ENCODE peak calls at places on chromosome 9, in six cellular contexts. L, G, P, U, A and B are unnamed samples. For H3K36me3 and H3K4me1, the result is how much of the 10 kb centered on the place peaks cover.

GRCh38 chr9:114958021-114958846 is 27.8 kb upstream of the TNFSF8 start:
- DNase-seq in L (no peak), G (peak), P (peak), U (peak), A (no peak), B (peak)

GRCh38 chr9:108844856-108845255 is 10.9 kb downstream of the ACTL7B start:
- DNase-seq in L (no peak), G (no peak), P (no peak), U (no peak), A (no peak), B (no peak)

GRCh38 chr9:109806506-109807115 is 26.6 kb downstream of the PALM2AKAP2 start:
- DNase-seq in L (no peak), G (no peak), P (no peak), U (no peak), A (no peak), B (no peak)

GRCh38 chr9:130714586-130715110 is 21.1 kb downstream of the EXOSC2 start:
- DNase-seq in L (no peak), G (no peak), P (no peak), U (no peak), A (no peak), B (no peak)

GRCh38 chr9:109558718-109559151 is 60.6 kb upstream of the PTPN3 start:
- DNase-seq in L (no peak), G (no peak), P (no peak), U (no peak), A (no peak), B (no peak)

GRCh38 chr9:81683214-81683613 is 6.1 kb downstream of the TLE1 start:
- DNase-seq in L (no peak), G (no peak), P (no peak), U (no peak), A (no peak), B (no peak)

GRCh38 chr9:110033869-110034268 is 174.1 kb downstream of the C9orf152 start:
- DNase-seq in L (no peak), G (no peak), P (no peak), U (no peak), A (no peak), B (no peak)

GRCh38 chr9:134437417-134438203 is 111.4 kb downstream of the RXRA start:
- DNase-seq in L (no peak), G (no peak), P (peak), U (no peak), A (peak), B (no peak)

GRCh38 chr9:6015278-6016157 is at the start of gene RANBP6:
- DNase-seq in L (peak), G (peak), P (peak), U (peak), A (peak), B (peak)

GRCh38 chr9:81877047-81877446 is 51.2 kb upstream of the SPATA31D4 start:
- DNase-seq in L (no peak), G (no peak), P (no peak), U (peak), A (no peak), B (no peak)

GRCh38 chr9:6328103-6328502 is at the start of gene TPD52L3:
- DNase-seq in L (no peak), G (no peak), P (no peak), U (no peak), A (no peak), B (no peak)

GRCh38 chr9:101087426-101087825 is 58.9 kb downstream of the PLPPR1 start:
- DNase-seq in L (no peak), G (no peak), P (no peak), U (no peak), A (no peak), B (no peak)

GRCh38 chr9:89853161-89853560 is 248.3 kb downstream of the GADD45G start:
- DNase-seq in L (no peak), G (no peak), P (no peak), U (no peak), A (no peak), B (no peak)

GRCh38 chr9:35107337-35108290 is 4.7 kb upstream of the STOML2 start:
- DNase-seq in L (no peak), G (no peak), P (no peak), U (no peak), A (no peak), B (no peak)

GRCh38 chr9:33249087-33249657 is 9.2 kb downstream of the SPINK4 start:
- DNase-seq in L (no peak), G (no peak), P (no peak), U (no peak), A (no peak), B (no peak)

GRCh38 chr9:37283730-37284235 is 138.7 kb upstream of the GRHPR start:
- DNase-seq in L (no peak), G (no peak), P (no peak), U (no peak), A (no peak), B (no peak)

GRCh38 chr9:90642570-90643539 is at the start of gene DIRAS2:
- DNase-seq in L (no peak), G (peak), P (peak), U (peak), A (peak), B (peak)

GRCh38 chr9:110444911-110445310 is 107.2 kb upstream of the TXNDC8 start:
- DNase-seq in L (no peak), G (no peak), P (no peak), U (no peak), A (no peak), B (no peak)

GRCh38 chr9:14170392-14170931 is 143.5 kb downstream of the NFIB start:
- DNase-seq in L (no peak), G (no peak), P (no peak), U (no peak), A (no peak), B (no peak)

GRCh38 chr9:114603183-114603582 is 7.9 kb upstream of the TMEM268 start:
- DNase-seq in L (no peak), G (no peak), P (no peak), U (no peak), A (no peak), B (no peak)

GRCh38 chr9:111108946-111109345 is 70.7 kb upstream of the LPAR1 start:
- DNase-seq in L (no peak), G (no peak), P (no peak), U (no peak), A (no peak), B (no peak)

GRCh38 chr9:88657893-88658292 is 122.9 kb downstream of the NXNL2 start:
- DNase-seq in L (no peak), G (no peak), P (no peak), U (no peak), A (no peak), B (no peak)

GRCh38 chr9:91307279-91307678 is 54.4 kb downstream of the AUH start:
- DNase-seq in L (no peak), G (no peak), P (no peak), U (no peak), A (no peak), B (no peak)

GRCh38 chr9:18228101-18228500 is 245.9 kb upstream of the ADAMTSL1 start:
- DNase-seq in L (no peak), G (no peak), P (no peak), U (no peak), A (no peak), B (no peak)

GRCh38 chr9:89461302-89461701 is 36.6 kb downstream of the SEMA4D start:
- DNase-seq in L (no peak), G (no peak), P (no peak), U (no peak), A (peak), B (no peak)

GRCh38 chr9:98576859-98577258 is 131.9 kb downstream of the GABBR2 start:
- DNase-seq in L (no peak), G (no peak), P (no peak), U (no peak), A (no peak), B (no peak)

GRCh38 chr9:129437626-129438323 is 183.1 kb downstream of the C9orf50 start:
- DNase-seq in L (no peak), G (peak), P (no peak), U (no peak), A (no peak), B (no peak)

GRCh38 chr9:117938896-117939295 is 234.7 kb downstream of the TLR4 start:
- DNase-seq in L (no peak), G (no peak), P (no peak), U (no peak), A (no peak), B (no peak)

GRCh38 chr9:71936066-71936465 is 24.6 kb downstream of the C9orf85 start:
- DNase-seq in L (no peak), G (no peak), P (no peak), U (no peak), A (no peak), B (no peak)

GRCh38 chr9:114272739-114273431 is 50.0 kb upstream of the ORM1 start:
- DNase-seq in L (no peak), G (no peak), P (peak), U (no peak), A (no peak), B (peak)

GRCh38 chr9:117120061-117120460 is 294.8 kb downstream of the ASTN2 start:
- DNase-seq in L (no peak), G (no peak), P (no peak), U (no peak), A (no peak), B (no peak)

GRCh38 chr9:68683433-68683832 is 21.6 kb upstream of the PIP5K1B start:
- DNase-seq in L (no peak), G (no peak), P (no peak), U (no peak), A (no peak), B (no peak)

GRCh38 chr9:116633444-116633843 is 53.7 kb upstream of the TRIM32 start:
- DNase-seq in L (no peak), G (peak), P (no peak), U (no peak), A (no peak), B (no peak)

GRCh38 chr9:8287501-8287900 is 487.9 kb upstream of the DMAC1 start:
- DNase-seq in L (no peak), G (no peak), P (no peak), U (no peak), A (no peak), B (no peak)
- H3K36me3 ChIP-seq in L (under half), G (under half), P (under half), U (under half), A (under half), B (under half)

DNA sequence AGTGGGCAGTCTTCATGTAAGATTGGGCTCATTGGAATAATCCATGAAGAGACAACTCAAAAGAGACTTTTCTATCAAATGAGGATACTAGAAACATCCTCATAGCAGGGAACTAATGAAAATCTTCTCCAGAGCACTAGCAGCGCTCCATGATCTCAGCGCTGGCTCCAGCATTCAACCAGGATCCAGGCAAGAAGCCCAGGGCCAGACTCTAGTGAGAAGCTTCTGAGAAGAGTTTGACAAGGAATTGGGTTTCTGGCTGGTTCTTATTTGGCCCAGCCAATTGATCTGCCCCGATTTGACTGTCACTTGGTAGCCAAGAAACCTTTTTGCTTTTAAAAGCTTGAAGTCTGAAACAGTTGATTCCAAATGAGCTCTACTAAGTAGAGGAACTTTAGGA is 60.1 kb downstream of the AOPEP start:
- DNase-seq in L (no peak), G (no peak), P (no peak), U (no peak), A (no peak), B (no peak)
- H3K4me1 ChIP-seq in L (under half), G (under half), P (under half), U (under half), A (under half), B (under half)

GRCh38 chr9:121345070-121345469 is 25.0 kb downstream of the STOM start:
- DNase-seq in L (no peak), G (no peak), P (no peak), U (no peak), A (no peak), B (no peak)
- H3K36me3 ChIP-seq in L (half or more), G (under half), P (half or more), U (under half), A (under half), B (half or more)

DNA sequence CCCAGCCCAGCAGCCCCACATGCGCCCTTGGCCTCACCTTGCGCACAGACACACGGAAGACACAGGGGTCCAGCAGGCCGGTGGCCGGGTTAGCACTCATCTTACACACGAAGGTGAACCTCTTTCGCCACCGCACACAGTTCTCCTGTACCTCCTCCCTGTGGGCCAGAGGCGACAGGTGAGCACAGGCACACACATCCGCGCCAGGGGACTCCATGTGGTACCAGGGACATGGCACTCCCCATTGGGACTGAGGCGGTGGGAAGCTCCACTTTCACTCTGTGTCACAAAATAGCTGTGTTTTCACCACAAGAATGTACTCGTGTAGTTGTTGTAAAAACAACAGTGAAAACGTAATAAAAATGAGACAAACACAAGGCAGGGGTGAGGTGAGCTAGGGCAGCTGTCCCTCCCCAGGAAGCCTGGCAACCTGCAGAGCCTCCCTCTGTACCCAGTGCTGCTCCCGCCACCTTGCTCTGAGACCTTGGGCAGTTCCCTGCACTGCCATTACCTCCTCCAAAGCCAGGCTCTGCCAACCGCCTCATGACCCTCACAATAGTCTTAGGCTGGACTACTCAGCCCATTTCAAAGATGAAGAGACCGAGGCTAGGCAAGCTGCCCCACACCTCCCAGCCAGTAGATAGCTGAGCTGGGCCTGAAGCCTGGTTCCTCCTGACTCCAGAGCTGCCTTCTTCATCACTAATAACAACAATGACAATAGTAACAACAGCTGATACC is 16.3 kb upstream of the DPM2 start:
- DNase-seq in L (no peak), G (no peak), P (no peak), U (no peak), A (no peak), B (no peak)
- H3K4me1 ChIP-seq in L (half or more), G (half or more), P (under half), U (half or more), A (under half), B (under half)

GRCh38 chr9:133406480-133407307 is 11.1 kb downstream of the REXO4 start:
- DNase-seq in L (peak), G (peak), P (peak), U (peak), A (peak), B (peak)
- H3K36me3 ChIP-seq in L (half or more), G (under half), P (under half), U (under half), A (under half), B (half or more)

GRCh38 chr9:76323481-76323880 is 70.7 kb downstream of the RFK start:
- DNase-seq in L (no peak), G (no peak), P (no peak), U (no peak), A (no peak), B (no peak)
- H3K4me1 ChIP-seq in L (under half), G (under half), P (under half), U (under half), A (under half), B (under half)

DNA sequence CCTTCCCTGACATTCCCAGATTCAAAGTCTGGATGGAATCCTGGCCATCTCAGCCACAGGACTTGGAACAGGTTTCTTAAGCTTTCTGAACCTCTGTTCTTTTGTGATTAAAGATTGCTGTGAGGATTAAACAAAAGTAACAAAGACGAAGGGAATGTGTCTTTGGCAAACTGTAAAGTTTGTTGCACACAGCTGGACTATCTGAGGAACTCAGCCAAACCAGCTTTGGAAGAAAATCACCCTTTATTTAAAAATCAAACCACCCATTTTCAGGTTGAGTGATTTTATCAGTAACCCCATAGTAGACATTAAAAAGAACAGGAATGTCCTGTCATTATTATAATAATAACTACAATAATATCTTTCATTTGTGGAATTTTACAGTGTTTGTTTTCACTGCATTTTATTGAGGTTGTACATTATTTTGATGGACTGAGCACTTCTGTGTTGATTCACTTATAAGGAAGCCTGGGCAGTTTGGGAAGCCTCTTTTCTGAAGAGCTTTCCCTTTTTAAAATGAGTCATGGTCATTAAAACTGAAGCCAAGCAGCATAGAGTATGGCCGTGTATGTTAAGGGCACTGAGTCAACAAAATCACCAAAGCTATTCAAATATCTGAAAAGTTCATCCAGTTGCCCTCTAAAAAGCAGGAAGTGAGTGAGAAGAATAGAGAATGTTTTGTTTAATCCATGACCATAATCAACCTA is 310.2 kb downstream of the AGTPBP1 start:
- DNase-seq in L (no peak), G (no peak), P (no peak), U (no peak), A (no peak), B (no peak)
- H3K36me3 ChIP-seq in L (under half), G (under half), P (under half), U (under half), A (under half), B (under half)

DNA sequence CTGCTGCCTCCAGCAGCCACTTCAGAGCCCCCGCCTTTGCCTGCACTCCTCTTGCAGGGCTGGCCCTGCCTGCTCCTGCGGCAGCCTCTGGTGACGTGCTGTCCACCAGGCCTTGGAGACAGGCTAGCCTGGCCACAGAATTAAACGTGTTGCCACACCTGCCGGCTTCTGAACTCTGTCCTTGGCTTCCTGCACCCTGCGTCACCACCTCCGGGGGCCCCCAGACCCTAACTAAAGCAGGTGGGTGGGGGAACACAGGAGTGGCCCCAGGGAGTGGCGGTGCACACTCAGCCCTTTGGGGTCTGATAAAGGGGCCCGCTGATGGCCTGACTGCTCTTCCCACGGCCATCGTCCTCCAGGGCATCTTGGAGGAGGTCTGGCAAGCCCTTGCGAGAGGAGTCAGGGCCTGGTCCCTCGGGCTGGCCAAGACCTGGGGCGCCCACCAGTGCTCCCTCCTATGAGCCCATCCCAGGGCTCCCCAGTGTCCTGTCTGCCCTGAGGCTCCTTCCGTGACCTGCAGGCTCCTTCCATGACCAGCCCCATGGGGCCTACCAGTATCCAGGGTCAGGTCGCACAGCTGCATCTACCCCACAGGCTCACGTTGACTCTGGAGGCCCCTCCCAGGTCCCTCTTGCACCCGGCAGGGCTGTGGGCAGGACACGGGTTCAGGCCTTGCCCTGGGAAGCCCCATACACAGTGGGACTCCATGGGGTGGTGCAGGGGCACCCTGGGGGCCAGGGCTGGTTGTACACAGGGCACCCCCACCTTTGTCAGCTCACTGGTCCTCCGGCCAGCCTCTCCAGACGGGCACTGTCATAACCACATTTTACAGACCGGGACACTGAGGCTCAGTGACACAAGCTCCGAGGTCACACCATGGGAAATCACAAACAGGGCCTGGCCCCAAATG is 1.0 kb upstream of the MAMDC4 start:
- DNase-seq in L (no peak), G (no peak), P (peak), U (peak), A (no peak), B (no peak)
- H3K4me1 ChIP-seq in L (under half), G (under half), P (under half), U (under half), A (under half), B (under half)

GRCh38 chr9:78297672-78297961 is 692 bp downstream of the PSAT1 start:
- DNase-seq in L (no peak), G (no peak), P (no peak), U (no peak), A (no peak), B (no peak)

GRCh38 chr9:78301466-78301865 is 4.5 kb downstream of the PSAT1 start:
- DNase-seq in L (no peak), G (no peak), P (no peak), U (no peak), A (no peak), B (no peak)

GRCh38 chr9:78296893-78297671 is at the start of gene PSAT1:
- DNase-seq in L (peak), G (peak), P (peak), U (peak), A (peak), B (peak)

GRCh38 chr9:78298046-78298511 is 1.2 kb downstream of the PSAT1 start:
- DNase-seq in L (no peak), G (no peak), P (no peak), U (no peak), A (peak), B (no peak)

GRCh38 chr9:78300209-78300608 is 3.3 kb downstream of the PSAT1 start:
- DNase-seq in L (no peak), G (no peak), P (no peak), U (no peak), A (no peak), B (no peak)
- H3K36me3 ChIP-seq in L (under half), G (under half), P (under half), U (under half), A (under half), B (under half)

GRCh38 chr9:124260769-124261603 is 3.2 kb downstream of the NEK6 start:
- DNase-seq in L (no peak), G (no peak), P (peak), U (peak), A (no peak), B (no peak)
- H3K4me1 ChIP-seq in L (half or more), G (half or more), P (under half), U (half or more), A (under half), B (half or more)